ENCODE peak calls at places on chromosomes 1 and 21, in four cellular contexts. H is A673, Z is stomach, O is Caco-2. R is an unnamed sample.

GRCh38 chr1:226408285-226409184 is 642 bp upstream of the PARP1 start:
- DNase-seq in O (no peak), Z (no peak), H (no peak), R (peak; percentile 10)

GRCh38 chr21:17900281-17900989 is 81.3 kb upstream of the C21orf91 start:
- DNase-seq in O (no peak), H (no peak), Z (no peak), R (no peak)

GRCh38 chr1:172510479-172510878 is 22.5 kb upstream of the SUCO start:
- DNase-seq in Z (no peak), H (no peak), O (no peak), R (no peak)

GRCh38 chr1:107379826-107380225 is 239.0 kb downstream of the NTNG1 start:
- DNase-seq in O (no peak), Z (no peak), H (no peak), R (no peak)

GRCh38 chr21:8989261-8989882 is 1532.0 kb upstream of the TPTE start:
- DNase-seq in H (no peak), Z (no peak), O (no peak), R (no peak)

GRCh38 chr1:22969224-22969829 is 3.3 kb downstream of the LACTBL1 start:
- DNase-seq in Z (no peak), O (no peak), H (peak; percentile 87), R (no peak)

GRCh38 chr1:10779201-10779600 is 17.2 kb downstream of the CASZ1 start:
- DNase-seq in H (peak; percentile 66), O (no peak), Z (peak; percentile 86), R (peak; percentile 81)

GRCh38 chr1:215568287-215568692 is 1.2 kb downstream of the KCTD3 start:
- DNase-seq in Z (no peak), H (peak; percentile 10), O (no peak), R (no peak)

GRCh38 chr1:108199231-108199657 is 899 bp downstream of the SLC25A24 start:
- DNase-seq in H (peak; percentile 51), Z (no peak), O (peak; percentile 45), R (no peak)

GRCh38 chr1:40248429-40248828 is 692 bp downstream of the TMCO2 start:
- DNase-seq in H (no peak), O (no peak), Z (no peak), R (no peak)

GRCh38 chr1:22747021-22747734 is 36.5 kb downstream of the EPHB2 start:
- DNase-seq in O (no peak), H (no peak), Z (no peak), R (no peak)

GRCh38 chr1:245542365-245542764 is 387.6 kb downstream of the KIF26B start:
- DNase-seq in O (no peak), Z (no peak), H (no peak), R (peak; percentile 52)

GRCh38 chr1:220734571-220735326 is 13.4 kb upstream of the MTARC2 start:
- DNase-seq in Z (no peak), O (peak; percentile 58), H (no peak), R (no peak)

GRCh38 chr1:154559496-154559950 is 1.1 kb upstream of the UBE2Q1 start:
- DNase-seq in Z (peak; percentile 89), H (peak; percentile 93), O (peak; percentile 89), R (peak; percentile 92)

GRCh38 chr1:198932351-198932991 is 293.6 kb downstream of the PTPRC start:
- DNase-seq in H (peak; percentile 73), Z (no peak), O (no peak), R (no peak)

GRCh38 chr1:41610361-41610760 is 125.9 kb upstream of the EDN2 start:
- DNase-seq in O (no peak), Z (no peak), H (no peak), R (no peak)

GRCh38 chr1:29055160-29055559 is 68.5 kb downstream of the TMEM200B start:
- DNase-seq in H (no peak), O (no peak), Z (no peak), R (no peak)

GRCh38 chr1:21189906-21190500 is 13.3 kb upstream of the EIF4G3 start:
- DNase-seq in H (no peak), Z (no peak), O (no peak), R (no peak)

GRCh38 chr1:39214714-39214997 is 10.2 kb downstream of the MACF1 start:
- DNase-seq in O (no peak), Z (no peak), H (no peak), R (no peak)

GRCh38 chr1:39212499-39212898 is 8.0 kb downstream of the MACF1 start:
- DNase-seq in O (no peak), H (no peak), Z (no peak), R (peak; percentile 44)

GRCh38 chr1:39214021-39214713 is 9.7 kb downstream of the MACF1 start:
- DNase-seq in O (peak; percentile 89), H (no peak), Z (no peak), R (no peak)

GRCh38 chr1:39213511-39214002 is 9.1 kb downstream of the MACF1 start:
- DNase-seq in Z (no peak), H (no peak), O (no peak), R (no peak)

DNA sequence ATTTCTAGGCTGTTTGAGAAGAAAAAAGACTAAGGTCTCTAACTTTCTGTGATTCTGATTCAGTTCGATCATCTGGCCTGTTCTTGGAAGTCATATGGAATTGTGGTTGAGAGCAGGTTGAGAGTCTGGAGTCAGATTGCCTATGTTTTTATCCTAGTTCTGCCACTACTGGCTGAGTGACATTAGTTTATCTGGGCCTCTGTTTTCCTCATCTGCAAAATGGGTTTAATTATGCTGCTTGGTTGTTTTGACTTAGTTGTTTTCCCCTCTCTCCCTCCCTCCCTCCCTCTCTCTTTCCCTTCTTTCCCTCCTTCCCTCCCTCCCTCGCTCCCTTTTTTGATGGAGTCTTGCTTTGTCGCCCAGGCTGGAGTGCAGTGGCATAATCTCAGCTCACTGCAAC is 6.2 kb downstream of the MACF1 start:
- DNase-seq in H (no peak), Z (no peak), O (no peak), R (no peak)
- H3K4me1 ChIP-seq in H (peaks cover 18% of the 10 kb centered on the region), Z (peaks cover 76% of the 10 kb centered on the region), O (peaks cover 31% of the 10 kb centered on the region), R (peaks cover 49% of the 10 kb centered on the region)

GRCh38 chr1:211829343-211830054 is 1.1 kb downstream of the LPGAT1 start:
- DNase-seq in O (peak; percentile 59), Z (no peak), H (peak; percentile 12), R (no peak)

GRCh38 chr1:211830055-211830329 is 571 bp downstream of the LPGAT1 start:
- DNase-seq in O (no peak), H (peak; percentile 7), Z (no peak), R (no peak)

GRCh38 chr1:211830330-211831142 is at the start of gene LPGAT1:
- DNase-seq in Z (peak; percentile 82), O (peak; percentile 70), H (peak; percentile 85), R (peak; percentile 88)

GRCh38 chr1:211831558-211832323 is 1.2 kb upstream of the LPGAT1 start:
- DNase-seq in O (no peak), H (no peak), Z (no peak), R (no peak)

GRCh38 chr1:211833174-211833820 is 2.7 kb upstream of the LPGAT1 start:
- DNase-seq in O (no peak), H (no peak), Z (no peak), R (no peak)
- H3K4me1 ChIP-seq in O (no peaks in the 10 kb centered on the region), H (peaks cover 4% of the 10 kb centered on the region), Z (peaks cover 36% of the 10 kb centered on the region), R (peaks cover 19% of the 10 kb centered on the region)

GRCh38 chr1:17120483-17120882 is 1.2 kb upstream of the PADI2 start:
- DNase-seq in H (no peak), Z (no peak), O (no peak), R (no peak)

GRCh38 chr1:17118268-17118667 is 983 bp downstream of the PADI2 start:
- DNase-seq in Z (no peak), H (no peak), O (no peak), R (no peak)

GRCh38 chr1:17118706-17119075 is 560 bp downstream of the PADI2 start:
- DNase-seq in O (no peak), H (no peak), Z (no peak), R (peak; percentile 37)

GRCh38 chr1:17119744-17120482 is 662 bp upstream of the PADI2 start:
- DNase-seq in O (no peak), H (peak; percentile 59), Z (no peak), R (peak; percentile 59)

DNA sequence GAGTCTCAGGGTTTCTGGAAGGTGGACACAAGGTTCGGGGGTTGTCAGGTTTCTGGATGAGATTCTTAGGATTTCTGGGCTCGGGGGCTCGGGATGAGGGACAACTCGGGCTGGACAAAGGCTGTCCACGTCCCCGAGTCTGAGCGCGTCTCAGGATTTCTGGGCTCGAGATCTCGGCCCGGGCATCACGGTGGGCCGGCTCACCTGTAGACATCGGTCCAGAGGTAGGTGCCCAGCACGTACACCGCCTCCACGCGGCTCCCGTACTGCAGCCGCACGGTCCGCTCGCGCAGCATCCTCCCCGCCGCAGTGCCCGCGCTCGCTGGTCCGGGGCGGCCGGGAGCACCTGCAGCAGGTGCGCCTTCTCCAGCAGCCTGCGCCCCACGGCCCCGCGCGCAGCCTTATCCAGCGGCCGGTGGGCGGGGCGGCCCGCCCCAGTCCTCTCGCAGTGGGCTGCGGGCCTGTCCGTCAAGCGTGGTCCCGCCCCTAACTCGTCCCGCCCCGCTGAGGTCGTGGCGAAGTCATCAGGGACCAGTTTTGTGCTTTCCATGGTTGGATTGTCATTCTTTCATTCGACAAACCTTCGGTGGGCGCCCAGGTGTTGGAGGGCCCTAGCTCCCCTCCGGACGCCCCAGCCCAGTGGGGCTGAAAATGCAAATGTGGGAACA is at the start of gene PADI2:
- DNase-seq in O (peak; percentile 70), H (peak; percentile 87), Z (peak; percentile 71), R (peak; percentile 96)
- H3K4me1 ChIP-seq in O (peaks cover 11% of the 10 kb centered on the region), H (peaks cover 36% of the 10 kb centered on the region), Z (peaks cover 48% of the 10 kb centered on the region), R (peaks cover 16% of the 10 kb centered on the region)

GRCh38 chr1:164780863-164781262 is 221.9 kb downstream of the PBX1 start:
- DNase-seq in H (peak; percentile 9), O (no peak), Z (no peak), R (no peak)
- H3K4me1 ChIP-seq in H (peaks cover 10% of the 10 kb centered on the region), O (peaks cover 24% of the 10 kb centered on the region), Z (peaks cover 57% of the 10 kb centered on the region), R (peaks cover 10% of the 10 kb centered on the region)

DNA sequence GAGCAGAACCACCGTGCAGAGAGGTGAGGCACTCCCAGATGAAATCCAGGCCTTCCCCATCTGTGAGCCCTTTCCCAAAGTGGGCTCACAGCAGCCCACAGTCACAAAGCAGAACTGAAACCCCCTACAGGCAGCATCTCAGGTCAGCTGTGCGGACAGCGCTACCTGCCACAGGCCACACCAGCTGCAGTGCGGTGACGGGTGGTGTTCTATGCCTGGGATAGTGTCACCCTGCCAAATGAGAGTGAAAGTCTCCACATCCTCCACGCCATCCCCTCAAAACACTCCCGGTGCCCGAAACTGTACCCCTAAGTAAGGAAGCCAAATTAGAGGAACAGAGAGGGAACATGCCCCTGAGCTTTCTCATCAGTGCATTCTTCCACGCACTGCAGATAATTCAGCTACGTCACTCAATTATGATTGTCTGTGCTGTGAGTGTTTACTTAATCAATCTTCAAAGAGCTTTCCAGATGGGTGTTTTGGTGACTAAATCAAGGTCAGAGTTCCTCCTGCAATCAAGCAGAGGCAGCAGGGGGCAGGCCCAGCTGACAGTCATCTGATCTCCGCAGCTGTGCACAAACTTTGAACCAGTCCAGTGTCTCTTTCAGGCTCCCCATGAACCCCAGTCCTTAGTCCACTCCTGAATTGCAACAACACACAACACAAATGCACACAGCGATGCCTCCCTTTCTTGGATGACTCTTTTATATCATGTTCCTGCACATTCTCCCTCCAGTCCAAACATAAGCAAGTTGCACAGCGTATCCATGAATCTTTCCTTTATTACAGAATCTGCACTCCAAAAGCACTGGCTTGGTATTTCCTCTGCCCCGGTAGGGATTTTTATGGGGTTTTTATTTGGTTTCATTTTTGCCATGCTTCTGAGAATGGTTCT is 150.0 kb downstream of the TOMM20 start:
- DNase-seq in Z (peak; percentile 45), H (no peak), O (peak; percentile 71), R (no peak)
- H3K4me1 ChIP-seq in Z (peaks cover 94% of the 10 kb centered on the region), H (no peaks in the 10 kb centered on the region), O (peaks cover 74% of the 10 kb centered on the region), R (peaks cover 64% of the 10 kb centered on the region)